ENCODE peak calls at places on chromosome 10, in six cellular contexts. O, P, B, Q, V and E are unnamed samples.

GRCh38 chr10:29496341-29497162 is 138.2 kb downstream of the SVIL start:
- DNase-seq in O (peak), P (peak), B (peak), Q (peak), V (peak), E (peak)

GRCh38 chr10:46523119-46523880 is 33.2 kb downstream of the GPRIN2 start:
- DNase-seq in O (no peak), P (no peak), B (peak), Q (no peak), V (no peak), E (no peak)

GRCh38 chr10:3107426-3107961 is 40.1 kb downstream of the PFKP start:
- DNase-seq in O (no peak), P (no peak), B (no peak), Q (peak), V (no peak), E (peak)

GRCh38 chr10:119642556-119643111 is 8.5 kb upstream of the BAG3 start:
- DNase-seq in O (no peak), P (no peak), B (no peak), Q (no peak), V (no peak), E (no peak)

GRCh38 chr10:8424555-8425201 is 370.2 kb downstream of the GATA3 start:
- DNase-seq in O (no peak), P (no peak), B (no peak), Q (no peak), V (no peak), E (no peak)

GRCh38 chr10:79055100-79055782 is 13.5 kb upstream of the ZMIZ1 start:
- DNase-seq in O (no peak), P (no peak), B (no peak), Q (no peak), V (no peak), E (no peak)

GRCh38 chr10:131880016-131880590 is 20.7 kb upstream of the PPP2R2D start:
- DNase-seq in O (no peak), P (peak), B (no peak), Q (no peak), V (no peak), E (no peak)

GRCh38 chr10:932589-932988 is 1.1 kb upstream of the LARP4B start:
- DNase-seq in O (no peak), P (no peak), B (no peak), Q (no peak), V (no peak), E (no peak)

GRCh38 chr10:133162910-133163856 is 3.2 kb downstream of the KNDC1 start:
- DNase-seq in O (no peak), P (no peak), B (no peak), Q (no peak), V (no peak), E (no peak)

GRCh38 chr10:103802637-103803353 is 52.6 kb downstream of the SH3PXD2A start:
- DNase-seq in O (no peak), P (no peak), B (no peak), Q (no peak), V (no peak), E (no peak)

GRCh38 chr10:132449051-132449825 is 52.2 kb downstream of the PWWP2B start:
- DNase-seq in O (no peak), P (no peak), B (peak), Q (no peak), V (no peak), E (peak)

GRCh38 chr10:69321865-69322264 is 43.6 kb downstream of the HK1 start:
- DNase-seq in O (no peak), P (no peak), B (peak), Q (peak), V (no peak), E (no peak)

GRCh38 chr10:80739328-80739727 is 201.6 kb downstream of the SH2D4B start:
- DNase-seq in O (no peak), P (no peak), B (no peak), Q (no peak), V (no peak), E (no peak)

GRCh38 chr10:24196426-24197039 is 12.4 kb upstream of the KIAA1217 start:
- DNase-seq in O (peak), P (peak), B (peak), Q (peak), V (peak), E (peak)

DNA sequence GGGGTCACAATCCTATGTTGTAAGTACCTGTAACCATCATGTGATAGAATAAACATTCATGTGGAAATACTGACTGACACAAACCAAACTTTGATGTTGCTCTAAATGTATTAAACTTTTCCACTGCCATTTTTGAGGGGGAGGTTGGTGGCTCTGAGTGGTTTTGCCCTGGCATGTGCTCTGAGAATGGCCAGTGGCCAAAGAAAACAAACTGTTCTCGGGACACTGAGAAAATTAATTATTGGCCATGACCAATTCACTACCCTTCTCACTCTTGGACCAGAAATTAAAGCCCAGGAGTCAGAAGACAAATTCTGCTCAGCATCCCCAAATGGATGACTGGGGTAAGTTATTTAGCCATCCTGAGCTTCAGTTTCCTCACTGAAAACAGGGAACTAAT is 195.9 kb downstream of the XPNPEP1 start:
- DNase-seq in O (no peak), P (no peak), B (no peak), Q (no peak), V (no peak), E (no peak)
- H4K91ac ChIP-seq in O (no peak), P (no peak), B (no peak), Q (no peak), V (no peak), E (no peak)

DNA sequence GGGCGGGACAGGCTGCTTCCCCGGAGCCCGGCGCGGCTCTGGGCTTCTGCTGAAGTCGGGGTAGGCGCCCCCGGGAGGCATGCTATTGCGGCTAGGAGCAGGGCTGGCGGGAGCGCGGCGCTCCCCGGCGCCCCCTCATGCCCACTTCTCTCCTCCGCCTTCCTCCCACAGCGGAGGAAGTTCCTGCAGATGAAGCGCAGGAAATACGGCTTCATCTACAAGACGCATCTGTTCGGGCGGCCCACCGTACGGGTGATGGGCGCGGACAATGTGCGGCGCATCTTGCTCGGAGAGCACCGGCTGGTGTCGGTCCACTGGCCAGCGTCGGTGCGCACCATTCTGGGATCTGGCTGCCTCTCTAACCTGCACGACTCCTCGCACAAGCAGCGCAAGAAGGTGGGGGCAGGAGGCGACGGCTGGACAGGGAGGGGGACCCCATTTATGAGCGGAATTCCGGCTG is 474 bp downstream of the CYP26A1 start:
- DNase-seq in O (no peak), P (peak), B (no peak), Q (no peak), V (no peak), E (no peak)
- H3K23ac ChIP-seq in O (peak), P (no peak), B (no peak), Q (no peak), V (no peak), E (no peak)

GRCh38 chr10:102038410-102038809 is 17.6 kb downstream of the ARMH3 start:
- DNase-seq in O (no peak), P (no peak), B (no peak), Q (no peak), V (no peak), E (no peak)

DNA sequence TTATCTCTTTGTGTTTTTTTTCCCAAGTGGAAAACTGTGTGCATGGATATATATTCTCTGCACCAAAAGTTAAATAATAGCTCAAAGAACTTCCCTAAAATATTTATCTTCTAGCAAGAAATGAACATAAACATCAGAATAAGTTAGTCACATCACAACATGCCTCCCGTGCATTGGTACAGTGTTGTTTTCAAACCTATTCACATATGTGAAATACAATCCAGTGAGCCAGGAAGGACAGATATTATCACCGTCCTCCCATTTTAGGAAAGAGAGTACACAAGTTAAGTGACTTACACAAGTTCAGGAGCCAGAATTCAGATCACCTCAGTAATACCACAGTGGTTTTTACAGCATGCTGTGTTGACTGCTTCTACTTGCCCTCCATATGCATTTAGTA is 22.2 kb downstream of the ARMH3 start:
- DNase-seq in O (no peak), P (no peak), B (no peak), Q (no peak), V (no peak), E (no peak)
- H4K91ac ChIP-seq in O (no peak), P (no peak), B (no peak), Q (no peak), V (no peak), E (no peak)

GRCh38 chr10:97497572-97498075 is 598 bp downstream of the MMS19 start:
- DNase-seq in O (peak), P (peak), B (peak), Q (peak), V (peak), E (peak)
- H3K23ac ChIP-seq in O (peak), P (no peak), B (no peak), Q (peak), V (no peak), E (no peak)

GRCh38 chr10:55464083-55464482 is 663.1 kb upstream of the PCDH15 start:
- DNase-seq in O (no peak), P (no peak), B (no peak), Q (no peak), V (no peak), E (no peak)
- H4K91ac ChIP-seq in O (no peak), P (no peak), B (no peak), Q (no peak), V (no peak), E (no peak)

GRCh38 chr10:30688456-30688855 is 58.9 kb upstream of the LYZL2 start:
- DNase-seq in O (no peak), P (no peak), B (no peak), Q (no peak), V (no peak), E (no peak)

GRCh38 chr10:30687698-30688213 is 58.2 kb upstream of the LYZL2 start:
- DNase-seq in O (peak), P (peak), B (peak), Q (peak), V (peak), E (peak)

GRCh38 chr10:30686706-30687105 is 57.2 kb upstream of the LYZL2 start:
- DNase-seq in O (no peak), P (no peak), B (no peak), Q (no peak), V (no peak), E (no peak)

GRCh38 chr10:30694492-30695228 is 65.1 kb upstream of the LYZL2 start:
- DNase-seq in O (no peak), P (no peak), B (no peak), Q (no peak), V (no peak), E (no peak)

DNA sequence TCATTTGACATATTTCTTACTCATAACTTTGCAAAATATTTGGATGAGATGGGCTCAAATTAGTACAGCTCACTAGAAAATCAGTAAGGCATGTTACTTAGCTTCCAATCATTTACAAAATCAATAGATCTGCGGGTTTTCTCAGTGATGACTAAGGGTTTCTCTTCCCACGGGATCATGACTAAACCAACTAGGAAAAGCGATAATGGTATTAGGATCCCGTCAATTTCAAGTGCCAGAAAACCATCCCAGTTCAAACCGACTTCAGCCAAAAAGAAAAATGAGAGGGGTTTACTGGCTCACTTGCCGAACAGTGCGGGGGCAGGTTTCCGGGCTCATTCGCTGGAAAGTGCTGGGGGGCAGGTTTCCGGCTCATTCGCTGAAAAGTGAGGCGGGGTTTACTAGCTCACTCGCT is 62.1 kb upstream of the LYZL2 start:
- DNase-seq in O (no peak), P (no peak), B (no peak), Q (no peak), V (no peak), E (no peak)
- H3K23ac ChIP-seq in O (no peak), P (no peak), B (no peak), Q (no peak), V (no peak), E (no peak)

GRCh38 chr10:60566027-60566575 is 176.4 kb upstream of the ANK3 start:
- DNase-seq in O (no peak), P (no peak), B (no peak), Q (no peak), V (no peak), E (no peak)
- H4K91ac ChIP-seq in O (no peak), P (no peak), B (no peak), Q (no peak), V (no peak), E (no peak)

GRCh38 chr10:71259815-71260501 is 47.6 kb downstream of the UNC5B start:
- DNase-seq in O (no peak), P (no peak), B (no peak), Q (no peak), V (no peak), E (no peak)
- H3K23ac ChIP-seq in O (no peak), P (no peak), B (no peak), Q (no peak), V (no peak), E (no peak)